ENCODE peak calls at places on chromosomes 7 and 10, in ten cellular contexts. X, K, B, P, T, Y, M, R, W and Z are unnamed samples.

GRCh38 chr7:130880668-130881067 is 146.7 kb upstream of the KLF14 start:
- DNase-seq in Y (no peak), P (no peak), X (peak; percentile 9), R (no peak), W (no peak), B (no peak), T (no peak), K (no peak), M (no peak), Z (no peak)

GRCh38 chr7:155597753-155598140 is 46.7 kb upstream of the RBM33 start:
- DNase-seq in W (no peak), K (no peak), B (no peak), T (peak; percentile 29), Y (no peak), P (no peak), M (no peak), X (no peak), R (no peak), Z (no peak)

GRCh38 chr10:70990661-70991060 is 102.3 kb upstream of the PCBD1 start:
- DNase-seq in P (no peak), K (no peak), T (no peak), M (no peak), W (no peak), Y (no peak), X (no peak), R (no peak), B (no peak), Z (no peak)

GRCh38 chr10:114879541-114880158 is 58.1 kb downstream of the FHIP2A start:
- DNase-seq in K (no peak), T (no peak), M (no peak), W (no peak), Y (no peak), R (peak; percentile 45), B (no peak), X (peak; percentile 47), P (no peak), Z (peak; percentile 25)

GRCh38 chr7:38465946-38466345 is 165.2 kb downstream of the AMPH start:
- DNase-seq in X (no peak), W (no peak), P (no peak), T (no peak), M (no peak), K (no peak), R (no peak), B (no peak), Y (no peak), Z (no peak)

GRCh38 chr10:116775488-116776400 is 33.4 kb upstream of the HSPA12A start:
- DNase-seq in T (no peak), Y (no peak), X (no peak), W (no peak), K (no peak), R (no peak), B (no peak), P (no peak), M (no peak), Z (no peak)

GRCh38 chr10:29257784-29258135 is 31.1 kb upstream of the LYZL1 start:
- DNase-seq in Y (no peak), T (no peak), K (no peak), P (no peak), B (no peak), X (no peak), M (no peak), W (no peak), R (no peak), Z (no peak)

GRCh38 chr7:115070311-115070710 is 148.4 kb downstream of the MDFIC start:
- DNase-seq in X (no peak), Y (no peak), M (no peak), W (peak; percentile 6), P (no peak), T (no peak), K (no peak), R (no peak), B (no peak), Z (no peak)

GRCh38 chr10:86711957-86712708 is 43.8 kb downstream of the LDB3 start:
- DNase-seq in B (no peak), W (peak; percentile 17), X (no peak), K (peak; percentile 76), T (no peak), Y (no peak), M (peak; percentile 51), R (peak; percentile 41), P (peak; percentile 69), Z (no peak)

GRCh38 chr10:111360260-111360925 is 283.6 kb downstream of the ADRA2A start:
- DNase-seq in T (peak; percentile 51), K (no peak), W (peak; percentile 19), P (peak; percentile 11), B (peak; percentile 31), R (peak; percentile 64), M (peak; percentile 34), X (peak; percentile 33), Y (no peak), Z (peak; percentile 60)

GRCh38 chr10:34240031-34240430 is 575.1 kb downstream of the PARD3 start:
- DNase-seq in B (no peak), K (no peak), T (no peak), M (no peak), X (no peak), Y (no peak), P (no peak), R (no peak), W (no peak), Z (no peak)

GRCh38 chr7:51301806-51302205 is 14.8 kb downstream of the COBL start:
- DNase-seq in T (no peak), Y (no peak), P (no peak), R (no peak), K (no peak), X (no peak), W (no peak), M (no peak), B (peak; percentile 11), Z (no peak)

GRCh38 chr10:77036993-77037734 is 600.4 kb downstream of the KCNMA1 start:
- DNase-seq in P (no peak), Y (no peak), R (peak; percentile 7), W (no peak), X (peak; percentile 74), K (no peak), B (no peak), M (no peak), T (no peak), Z (peak; percentile 26)

GRCh38 chr7:108455524-108455832 is 758 bp downstream of the NRCAM start:
- DNase-seq in Y (peak; percentile 54), K (no peak), X (no peak), B (no peak), T (no peak), W (no peak), P (no peak), R (no peak), M (peak; percentile 33), Z (peak; percentile 40)

GRCh38 chr10:26359670-26360069 is 78.5 kb upstream of the APBB1IP start:
- DNase-seq in R (no peak), T (no peak), X (no peak), P (no peak), W (no peak), K (no peak), B (no peak), Y (no peak), M (no peak), Z (no peak)

GRCh38 chr7:36127075-36127740 is 25.8 kb upstream of the EEPD1 start:
- DNase-seq in B (no peak), X (no peak), W (no peak), T (no peak), P (peak; percentile 76), Y (no peak), M (no peak), K (no peak), R (peak; percentile 11), Z (no peak)
- TF ChIP-seq CTCF in B (peak; percentile 35), X (no peak), W (no peak), T (no peak), P (no peak), Y (peak; percentile 3), M (no peak), K (no peak), R (peak; percentile 52), Z (no peak)

GRCh38 chr10:130432271-130432670 is 296.1 kb downstream of the GLRX3 start:
- DNase-seq in P (no peak), K (no peak), M (no peak), Y (no peak), T (no peak), W (no peak), B (no peak), R (no peak), X (no peak), Z (no peak)

GRCh38 chr10:130430291-130430690 is 294.1 kb downstream of the GLRX3 start:
- DNase-seq in X (no peak), W (no peak), K (no peak), M (no peak), T (no peak), P (no peak), Y (no peak), B (no peak), R (no peak), Z (no peak)

GRCh38 chr10:130434446-130435385 is 298.5 kb downstream of the GLRX3 start:
- DNase-seq in X (no peak), W (no peak), Y (no peak), K (no peak), T (no peak), P (no peak), R (no peak), M (no peak), B (no peak), Z (no peak)

GRCh38 chr10:130430852-130431704 is 294.9 kb downstream of the GLRX3 start:
- DNase-seq in M (no peak), T (no peak), P (no peak), B (no peak), X (no peak), R (no peak), K (no peak), W (no peak), Y (no peak), Z (no peak)

GRCh38 chr10:130432850-130433249 is 296.7 kb downstream of the GLRX3 start:
- DNase-seq in R (no peak), K (no peak), B (no peak), Y (no peak), P (no peak), M (no peak), W (no peak), X (no peak), T (no peak), Z (no peak)
- H3K9me3 ChIP-seq in R (no peaks in the 10 kb centered on the region), K (no peaks in the 10 kb centered on the region), B (no peaks in the 10 kb centered on the region), Y (no peaks in the 10 kb centered on the region), P (no peaks in the 10 kb centered on the region), M (no peaks in the 10 kb centered on the region), W (peaks cover 14% of the 10 kb centered on the region), X (no peaks in the 10 kb centered on the region), T (peaks cover under 1% of the 10 kb centered on the region), Z (no peaks in the 10 kb centered on the region)

GRCh38 chr10:112872728-112873127 is 77.3 kb upstream of the TCF7L2 start:
- DNase-seq in T (no peak), K (no peak), M (no peak), P (no peak), B (no peak), R (no peak), W (no peak), Y (no peak), X (no peak), Z (no peak)
- TF ChIP-seq CTCF in T (no peak), K (no peak), M (no peak), P (no peak), B (no peak), R (peak; percentile 66), W (peak; percentile 45), Y (no peak), X (peak; percentile 50), Z (no peak)

DNA sequence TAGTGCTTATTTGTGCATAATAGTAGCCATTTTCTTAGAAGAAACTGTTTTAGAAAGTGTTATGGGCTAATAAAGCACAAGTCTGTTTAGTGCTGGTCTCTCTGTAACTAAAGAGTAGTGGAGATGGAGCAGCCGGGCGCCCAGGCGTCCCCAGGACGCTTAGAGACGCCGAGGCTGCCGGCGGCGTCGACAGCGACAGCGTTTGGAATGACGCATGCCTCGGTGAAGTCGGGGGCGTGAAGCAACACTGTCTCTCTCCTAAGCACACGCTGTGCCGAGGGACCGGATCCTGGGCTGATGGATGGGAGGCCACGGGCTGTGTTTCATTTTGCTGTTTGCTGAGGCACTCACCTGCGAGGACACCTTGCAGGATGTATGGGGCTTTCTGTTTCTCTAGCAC is 588.6 kb upstream of the FOXK1 start:
- DNase-seq in B (no peak), T (no peak), Y (no peak), M (no peak), R (no peak), X (no peak), P (no peak), K (no peak), W (no peak), Z (no peak)
- H3K9me3 ChIP-seq in B (no peaks in the 10 kb centered on the region), T (peaks cover 9% of the 10 kb centered on the region), Y (peaks cover 12% of the 10 kb centered on the region), M (no peaks in the 10 kb centered on the region), R (no peaks in the 10 kb centered on the region), X (peaks cover 7% of the 10 kb centered on the region), P (no peaks in the 10 kb centered on the region), K (no peaks in the 10 kb centered on the region), W (peaks cover 58% of the 10 kb centered on the region), Z (peaks cover 5% of the 10 kb centered on the region)